ENCODE peak calls at places on chromosomes 11 and 22, in five cellular contexts. D is activated CD8-positive, alpha-beta T cell treated with anti-CD3 and anti-CD28 coated beads for 36 hours; C is AG09309; M is nephron progenitor cell; B is bronchial epithelial cell. H is an unnamed sample.

GRCh38 chr22:24430431-24431308 is 3.3 kb downstream of the ADORA2A start:
- DNase-seq in D (no peak), C (no peak), M (no peak), B (no peak), H (no peak)

GRCh38 chr22:22863001-22863400 is 24.6 kb upstream of the IGLL5 start:
- DNase-seq in D (no peak), C (no peak), M (no peak), B (no peak), H (no peak)

GRCh38 chr11:97451441-97451840 is 1061.6 kb downstream of the JRKL start:
- DNase-seq in D (no peak), C (no peak), M (no peak), B (no peak), H (no peak)

GRCh38 chr11:93515438-93515837 is 27.8 kb downstream of the SMCO4 start:
- DNase-seq in D (no peak), C (no peak), M (no peak), B (no peak), H (no peak)

GRCh38 chr22:44003776-44004460 is 20.2 kb upstream of the PARVB start:
- DNase-seq in D (no peak), C (no peak), M (peak), B (no peak), H (no peak)

GRCh38 chr11:121652982-121653381 is 200.2 kb upstream of the SORL1-AS1 start:
- DNase-seq in D (no peak), C (no peak), M (no peak), B (no peak), H (no peak)

GRCh38 chr11:111912535-111912934 is at the start of gene HSPB2:
- DNase-seq in D (no peak), C (no peak), M (peak), B (no peak), H (no peak)

GRCh38 chr11:46237248-46238077 is 40.0 kb upstream of the CREB3L1 start:
- DNase-seq in D (peak), C (peak), M (peak), B (peak), H (peak)

GRCh38 chr22:39967996-39968968 is 8.1 kb downstream of the TMA7B start:
- DNase-seq in D (no peak), C (no peak), M (no peak), B (no peak), H (no peak)

GRCh38 chr11:86192858-86193257 is 51.7 kb upstream of the EED start:
- DNase-seq in D (no peak), C (no peak), M (no peak), B (no peak), H (no peak)

GRCh38 chr11:123483058-123483457 is 53.0 kb downstream of the GRAMD1B start:
- DNase-seq in D (peak), C (peak), M (no peak), B (peak), H (no peak)

GRCh38 chr11:77346906-77347603 is 45.6 kb upstream of the GDPD4 start:
- DNase-seq in D (no peak), C (peak), M (no peak), B (no peak), H (no peak)

GRCh38 chr22:39474351-39474991 is 17.7 kb downstream of the MGAT3 start:
- DNase-seq in D (no peak), C (no peak), M (no peak), B (no peak), H (no peak)

GRCh38 chr22:37343863-37344734 is 61.8 kb downstream of the CYTH4 start:
- DNase-seq in D (no peak), C (no peak), M (no peak), B (no peak), H (no peak)

GRCh38 chr22:46654426-46654825 is 34.2 kb downstream of the GRAMD4 start:
- DNase-seq in D (no peak), C (no peak), M (no peak), B (no peak), H (no peak)

GRCh38 chr22:47188337-47189055 is 426.0 kb downstream of the TBC1D22A start:
- DNase-seq in D (no peak), C (no peak), M (no peak), B (no peak), H (no peak)

GRCh38 chr11:57481315-57481714 is 21.0 kb downstream of the RTN4RL2 start:
- DNase-seq in D (no peak), C (no peak), M (no peak), B (no peak), H (no peak)

GRCh38 chr11:57481915-57482781 is 21.8 kb downstream of the RTN4RL2 start:
- DNase-seq in D (no peak), C (no peak), M (no peak), B (no peak), H (no peak)

GRCh38 chr11:57484141-57484710 is 23.9 kb downstream of the RTN4RL2 start:
- DNase-seq in D (no peak), C (no peak), M (no peak), B (no peak), H (peak)

GRCh38 chr11:57483570-57483934 is 23.2 kb downstream of the RTN4RL2 start:
- DNase-seq in D (no peak), C (no peak), M (no peak), B (no peak), H (no peak)

GRCh38 chr11:57482782-57483569 is 22.6 kb downstream of the RTN4RL2 start:
- DNase-seq in D (peak), C (no peak), M (peak), B (no peak), H (peak)
- TF ChIP-seq CTCF in D (peak), C (peak), M (peak), B (peak), H (peak)

GRCh38 chr11:12458042-12458441 is 80.7 kb downstream of the PARVA start:
- DNase-seq in D (no peak), C (no peak), M (no peak), B (no peak), H (no peak)
- TF ChIP-seq CTCF in D (no peak), C (no peak), M (no peak), B (no peak), H (no peak)

GRCh38 chr11:114501901-114502300 is 57.8 kb downstream of the NXPE1 start:
- DNase-seq in D (no peak), C (no peak), M (no peak), B (peak), H (no peak)

DNA sequence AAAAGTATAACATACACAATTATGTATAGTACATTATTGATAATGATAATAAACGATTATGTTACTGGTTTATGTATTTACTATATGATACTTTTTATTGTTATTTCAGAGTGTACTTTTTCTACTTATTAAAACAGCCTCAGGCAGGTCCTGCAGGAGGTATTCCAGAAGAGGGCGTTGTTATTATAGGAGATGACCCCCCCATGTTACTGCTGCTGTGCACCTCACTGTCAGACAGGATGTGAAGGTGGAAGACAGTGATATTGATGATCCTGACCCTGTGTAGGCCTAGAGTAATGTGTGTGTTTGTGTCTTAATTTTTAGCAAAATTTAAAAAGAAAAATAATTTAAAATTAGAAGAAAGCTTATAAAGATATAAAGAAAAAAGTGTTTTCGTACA is 57.6 kb downstream of the REXO2 start:
- DNase-seq in D (no peak), C (no peak), M (no peak), B (no peak), H (no peak)
- TF ChIP-seq CTCF in D (no peak), C (no peak), M (no peak), B (no peak), H (no peak)

GRCh38 chr11:126163074-126163700 is 48.3 kb downstream of the RPUSD4 start:
- DNase-seq in D (no peak), C (peak), M (peak), B (peak), H (no peak)
- TF ChIP-seq CTCF in D (no peak), C (peak), M (no peak), B (no peak), H (no peak)

DNA sequence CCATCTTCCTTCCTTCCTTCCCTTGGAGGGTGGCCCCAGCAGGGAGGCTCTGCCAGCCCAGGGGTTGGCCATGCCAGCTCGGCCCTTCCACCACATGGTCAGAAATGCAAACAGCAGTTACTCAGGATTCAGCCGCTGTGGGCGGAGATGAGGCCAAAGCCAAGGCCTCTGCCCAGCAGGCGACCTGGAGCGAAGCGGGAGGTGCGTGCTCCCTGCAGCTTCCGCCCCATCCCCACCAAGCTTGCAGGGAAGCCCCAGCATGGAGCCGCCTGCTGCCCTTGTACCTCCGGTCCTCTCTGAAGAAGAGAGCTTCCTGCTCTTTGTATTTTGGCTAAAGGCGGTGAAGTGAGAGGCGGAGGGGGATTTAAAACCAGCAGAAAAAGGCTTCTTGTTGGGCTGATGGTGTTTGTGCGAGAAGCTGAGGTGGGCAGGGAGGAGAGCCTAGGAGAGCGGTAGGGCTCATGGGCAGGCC is 50.4 kb downstream of the ANO1 start:
- DNase-seq in D (no peak), C (no peak), M (peak), B (no peak), H (no peak)
- TF ChIP-seq CTCF in D (no peak), C (peak), M (no peak), B (no peak), H (no peak)

GRCh38 chr11:100594320-100594719 is 92.8 kb upstream of the ARHGAP42 start:
- DNase-seq in D (no peak), C (no peak), M (no peak), B (no peak), H (no peak)
- TF ChIP-seq CTCF in D (no peak), C (no peak), M (no peak), B (no peak), H (no peak)

GRCh38 chr11:129018991-129019390 is 76.3 kb upstream of the TP53AIP1 start:
- DNase-seq in D (no peak), C (no peak), M (no peak), B (peak), H (no peak)
- TF ChIP-seq CTCF in D (no peak), C (no peak), M (no peak), B (no peak), H (no peak)

H was measured in GM20000.